ENCODE peak calls at places on chromosomes 12 and 14, in five cellular contexts. One of them, this sample, is unnamed.

GRCh38 chr12:119674560-119674959 is 6.6 kb downstream of the PRKAB1 start:
- DNase-seq in AG09309: no peak
- DNase-seq in B cell: no peak
- DNase-seq in astrocyte of the cerebellum: no peak
- DNase-seq in mesothelial cell of epicardium: no peak
- DNase-seq in this sample: no peak

GRCh38 chr14:78709795-78710569 is 539.8 kb downstream of the NRXN3 start:
- DNase-seq in AG09309: no peak
- DNase-seq in B cell: no peak
- DNase-seq in astrocyte of the cerebellum: no peak
- DNase-seq in mesothelial cell of epicardium: no peak
- DNase-seq in this sample: no peak

GRCh38 chr12:47900101-47900479 is 4.7 kb downstream of the VDR start:
- DNase-seq in AG09309: no peak
- DNase-seq in B cell: no peak
- DNase-seq in astrocyte of the cerebellum: no peak
- DNase-seq in mesothelial cell of epicardium: no peak
- DNase-seq in this sample: no peak

GRCh38 chr12:117072736-117073475 is 26.3 kb downstream of the TESC start:
- DNase-seq in AG09309: no peak
- DNase-seq in B cell: no peak
- DNase-seq in astrocyte of the cerebellum: no peak
- DNase-seq in mesothelial cell of epicardium: no peak
- DNase-seq in this sample: no peak

GRCh38 chr12:127911289-127911688 is 355.7 kb upstream of the TMEM132C start:
- DNase-seq in AG09309: no peak
- DNase-seq in B cell: no peak
- DNase-seq in astrocyte of the cerebellum: no peak
- DNase-seq in mesothelial cell of epicardium: no peak
- DNase-seq in this sample: no peak

GRCh38 chr14:102786758-102787157 is 9.5 kb downstream of the TRAF3 start:
- DNase-seq in AG09309: no peak
- DNase-seq in B cell: no peak
- DNase-seq in astrocyte of the cerebellum: no peak
- DNase-seq in mesothelial cell of epicardium: no peak
- DNase-seq in this sample: no peak

GRCh38 chr14:105888151-105888550 is 361.8 kb downstream of the TMEM121 start:
- DNase-seq in AG09309: no peak
- DNase-seq in B cell: no peak
- DNase-seq in astrocyte of the cerebellum: no peak
- DNase-seq in mesothelial cell of epicardium: no peak
- DNase-seq in this sample: no peak

GRCh38 chr12:76272292-76272691 is 75.9 kb downstream of the BBS10 start:
- DNase-seq in AG09309: no peak
- DNase-seq in B cell: no peak
- DNase-seq in astrocyte of the cerebellum: no peak
- DNase-seq in mesothelial cell of epicardium: no peak
- DNase-seq in this sample: no peak

GRCh38 chr12:89707992-89708792 is 446 bp downstream of the ATP2B1 start:
- DNase-seq in AG09309: no peak
- DNase-seq in B cell: no peak
- DNase-seq in astrocyte of the cerebellum: no peak
- DNase-seq in mesothelial cell of epicardium: peak
- DNase-seq in this sample: peak

GRCh38 chr14:104284636-104285482 is 146.5 kb downstream of the KIF26A start:
- DNase-seq in AG09309: no peak
- DNase-seq in B cell: no peak
- DNase-seq in astrocyte of the cerebellum: no peak
- DNase-seq in mesothelial cell of epicardium: no peak
- DNase-seq in this sample: no peak

GRCh38 chr12:49198431-49199155 is 9.7 kb upstream of the TUBA1A start:
- DNase-seq in AG09309: peak
- DNase-seq in B cell: no peak
- DNase-seq in astrocyte of the cerebellum: peak
- DNase-seq in mesothelial cell of epicardium: no peak
- DNase-seq in this sample: no peak

GRCh38 chr14:88470542-88471440 is 84.0 kb downstream of the PTPN21 start:
- DNase-seq in AG09309: no peak
- DNase-seq in B cell: no peak
- DNase-seq in astrocyte of the cerebellum: peak
- DNase-seq in mesothelial cell of epicardium: no peak
- DNase-seq in this sample: no peak

GRCh38 chr14:92668266-92668973 is 80.0 kb downstream of the LGMN start:
- DNase-seq in AG09309: no peak
- DNase-seq in B cell: no peak
- DNase-seq in astrocyte of the cerebellum: no peak
- DNase-seq in mesothelial cell of epicardium: no peak
- DNase-seq in this sample: no peak

GRCh38 chr12:46661161-46661845 is 164.5 kb downstream of the SLC38A4 start:
- DNase-seq in AG09309: peak
- DNase-seq in B cell: peak
- DNase-seq in astrocyte of the cerebellum: peak
- DNase-seq in mesothelial cell of epicardium: no peak
- DNase-seq in this sample: peak

GRCh38 chr12:62166525-62166924 is 93.7 kb upstream of the USP15 start:
- DNase-seq in AG09309: no peak
- DNase-seq in B cell: no peak
- DNase-seq in astrocyte of the cerebellum: no peak
- DNase-seq in mesothelial cell of epicardium: no peak
- DNase-seq in this sample: no peak

GRCh38 chr12:2537868-2538541 is 256.8 kb upstream of the FKBP4 start:
- DNase-seq in AG09309: no peak
- DNase-seq in B cell: no peak
- DNase-seq in astrocyte of the cerebellum: no peak
- DNase-seq in mesothelial cell of epicardium: no peak
- DNase-seq in this sample: no peak

GRCh38 chr14:95534299-95535225 is at the start of gene GLRX5:
- DNase-seq in AG09309: peak
- DNase-seq in B cell: peak
- DNase-seq in astrocyte of the cerebellum: peak
- DNase-seq in mesothelial cell of epicardium: peak
- DNase-seq in this sample: peak

GRCh38 chr14:20494935-20495766 is 10.2 kb upstream of the RNASE10 start:
- DNase-seq in AG09309: no peak
- DNase-seq in B cell: no peak
- DNase-seq in astrocyte of the cerebellum: no peak
- DNase-seq in mesothelial cell of epicardium: no peak
- DNase-seq in this sample: no peak

GRCh38 chr12:104714369-104714768 is 243.7 kb downstream of the SLC41A2 start:
- DNase-seq in AG09309: no peak
- DNase-seq in B cell: no peak
- DNase-seq in astrocyte of the cerebellum: no peak
- DNase-seq in mesothelial cell of epicardium: no peak
- DNase-seq in this sample: no peak

GRCh38 chr12:51219345-51219744 is 1.5 kb upstream of the POU6F1 start:
- DNase-seq in AG09309: no peak
- DNase-seq in B cell: no peak
- DNase-seq in astrocyte of the cerebellum: no peak
- DNase-seq in mesothelial cell of epicardium: no peak
- DNase-seq in this sample: no peak

GRCh38 chr12:114858388-114859146 is 174.6 kb upstream of the TBX3 start:
- DNase-seq in AG09309: no peak
- DNase-seq in B cell: no peak
- DNase-seq in astrocyte of the cerebellum: no peak
- DNase-seq in mesothelial cell of epicardium: no peak
- DNase-seq in this sample: no peak

GRCh38 chr12:92612611-92613010 is 90.2 kb upstream of the PLEKHG7 start:
- DNase-seq in AG09309: no peak
- DNase-seq in B cell: no peak
- DNase-seq in astrocyte of the cerebellum: no peak
- DNase-seq in mesothelial cell of epicardium: no peak
- DNase-seq in this sample: no peak

GRCh38 chr12:86834217-86834616 is 578.0 kb upstream of the MGAT4C start:
- DNase-seq in AG09309: no peak
- DNase-seq in B cell: no peak
- DNase-seq in astrocyte of the cerebellum: no peak
- DNase-seq in mesothelial cell of epicardium: no peak
- DNase-seq in this sample: no peak

GRCh38 chr12:6310771-6311610 is 509 bp downstream of the PLEKHG6 start:
- DNase-seq in AG09309: no peak
- DNase-seq in B cell: no peak
- DNase-seq in astrocyte of the cerebellum: no peak
- DNase-seq in mesothelial cell of epicardium: no peak
- DNase-seq in this sample: no peak

GRCh38 chr12:94707892-94708291 is 57.5 kb upstream of the TMCC3 start:
- DNase-seq in AG09309: no peak
- DNase-seq in B cell: no peak
- DNase-seq in astrocyte of the cerebellum: no peak
- DNase-seq in mesothelial cell of epicardium: peak
- DNase-seq in this sample: no peak

GRCh38 chr12:53044052-53044581 is 5.7 kb upstream of the TNS2 start:
- DNase-seq in AG09309: no peak
- DNase-seq in B cell: no peak
- DNase-seq in astrocyte of the cerebellum: no peak
- DNase-seq in mesothelial cell of epicardium: no peak
- DNase-seq in this sample: peak

GRCh38 chr14:26729851-26730250 is 132.0 kb upstream of the NOVA1 start:
- DNase-seq in AG09309: no peak
- DNase-seq in B cell: no peak
- DNase-seq in astrocyte of the cerebellum: peak
- DNase-seq in mesothelial cell of epicardium: no peak
- DNase-seq in this sample: no peak

GRCh38 chr14:60565211-60565610 is 56.3 kb downstream of the SIX6 start:
- DNase-seq in AG09309: peak
- DNase-seq in B cell: no peak
- DNase-seq in astrocyte of the cerebellum: peak
- DNase-seq in mesothelial cell of epicardium: no peak
- DNase-seq in this sample: no peak

GRCh38 chr12:27922591-27923139 is 49.9 kb downstream of the PTHLH start:
- DNase-seq in AG09309: peak
- DNase-seq in B cell: no peak
- DNase-seq in astrocyte of the cerebellum: no peak
- DNase-seq in mesothelial cell of epicardium: no peak
- DNase-seq in this sample: no peak

GRCh38 chr14:88934231-88934898 is 109.9 kb downstream of the TTC8 start:
- DNase-seq in AG09309: no peak
- DNase-seq in B cell: no peak
- DNase-seq in astrocyte of the cerebellum: peak
- DNase-seq in mesothelial cell of epicardium: no peak
- DNase-seq in this sample: no peak

GRCh38 chr12:22410497-22410896 is 76.0 kb upstream of the ST8SIA1 start:
- DNase-seq in AG09309: no peak
- DNase-seq in B cell: no peak
- DNase-seq in astrocyte of the cerebellum: no peak
- DNase-seq in mesothelial cell of epicardium: no peak
- DNase-seq in this sample: no peak

GRCh38 chr14:55125403-55125802 is 3.6 kb upstream of the LGALS3 start:
- DNase-seq in AG09309: no peak
- DNase-seq in B cell: no peak
- DNase-seq in astrocyte of the cerebellum: no peak
- DNase-seq in mesothelial cell of epicardium: no peak
- DNase-seq in this sample: no peak

GRCh38 chr14:75568791-75569190 is 9.6 kb upstream of the FLVCR2 start:
- DNase-seq in AG09309: no peak
- DNase-seq in B cell: no peak
- DNase-seq in astrocyte of the cerebellum: no peak
- DNase-seq in mesothelial cell of epicardium: no peak
- DNase-seq in this sample: no peak

DNA sequence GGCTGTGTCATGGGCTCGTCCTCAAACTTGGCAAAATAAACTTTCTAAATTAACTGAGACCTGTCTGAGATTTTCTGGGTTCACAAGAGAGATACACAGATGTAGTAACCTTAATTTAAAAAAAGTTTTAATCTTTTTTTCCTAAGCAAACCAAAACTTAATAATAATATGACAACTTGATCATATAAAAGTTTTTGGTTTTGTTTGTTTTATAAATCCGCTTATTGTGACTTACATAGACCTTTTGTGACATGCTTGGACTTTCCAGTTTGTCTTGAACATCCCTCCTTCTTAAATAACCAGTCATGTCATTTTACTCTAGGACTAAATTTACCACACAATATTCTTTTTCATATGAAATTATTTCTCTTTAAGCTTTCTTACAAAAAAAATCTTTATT is 8.5 kb downstream of the RDH12 start:
- DNase-seq in AG09309: no peak
- DNase-seq in B cell: no peak
- DNase-seq in astrocyte of the cerebellum: no peak
- DNase-seq in mesothelial cell of epicardium: no peak
- DNase-seq in this sample: no peak
- TF ChIP-seq CTCF in AG09309: no peak
- TF ChIP-seq CTCF in B cell: no peak
- TF ChIP-seq CTCF in astrocyte of the cerebellum: no peak
- TF ChIP-seq CTCF in mesothelial cell of epicardium: no peak
- TF ChIP-seq CTCF in this sample: no peak

DNA sequence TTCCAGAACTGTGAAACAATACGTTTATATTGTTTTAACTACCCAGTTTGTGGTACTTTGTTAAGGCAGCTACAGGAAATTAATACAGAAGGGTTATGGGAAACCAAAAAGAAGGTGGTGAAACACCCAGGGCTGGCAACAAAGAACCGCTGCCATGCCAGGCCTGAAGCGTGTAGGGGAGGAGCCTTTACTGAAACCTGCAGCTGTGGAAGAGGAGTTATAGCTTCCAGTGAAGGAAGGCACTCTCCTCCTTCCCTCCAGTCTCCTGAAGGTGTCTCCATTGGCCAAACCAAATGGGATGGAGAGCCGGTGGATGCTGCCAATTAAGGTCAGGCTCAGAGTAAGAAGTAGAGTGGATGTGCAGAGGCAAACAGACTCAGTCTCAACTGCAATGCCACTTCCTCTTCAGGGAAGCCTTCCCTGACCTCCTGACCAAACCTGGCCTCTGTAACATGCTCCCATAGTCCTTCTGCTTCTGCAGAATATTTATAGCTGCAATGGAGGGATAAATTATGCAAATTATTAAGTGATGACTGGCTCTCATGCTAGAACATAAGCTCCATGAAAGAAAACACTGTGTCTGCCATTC is 168.3 kb downstream of the DAD1 start:
- DNase-seq in AG09309: no peak
- DNase-seq in B cell: no peak
- DNase-seq in astrocyte of the cerebellum: no peak
- DNase-seq in mesothelial cell of epicardium: no peak
- DNase-seq in this sample: no peak
- TF ChIP-seq CTCF in AG09309: no peak
- TF ChIP-seq CTCF in B cell: no peak
- TF ChIP-seq CTCF in astrocyte of the cerebellum: no peak
- TF ChIP-seq CTCF in mesothelial cell of epicardium: no peak
- TF ChIP-seq CTCF in this sample: no peak

DNA sequence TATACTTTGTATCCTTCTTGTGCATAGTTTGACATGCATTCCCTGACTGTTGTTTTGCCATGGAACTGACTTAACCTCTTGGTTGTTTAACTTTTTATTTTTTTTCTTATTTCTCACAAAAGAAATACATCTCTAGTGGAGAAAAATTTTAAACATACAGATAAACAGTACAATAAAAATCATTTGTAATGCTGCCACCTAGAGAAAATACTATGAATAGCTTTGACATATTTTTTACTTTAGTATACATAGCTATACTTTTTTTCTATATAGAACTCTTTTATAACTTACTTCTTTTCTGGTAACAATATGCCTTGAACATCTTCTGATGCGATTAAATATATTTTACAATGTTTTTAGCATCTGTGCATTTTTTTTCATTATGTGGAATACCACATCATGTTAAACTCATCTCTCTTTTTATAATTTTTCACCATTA is 184.5 kb downstream of the AKAP6 start:
- DNase-seq in AG09309: no peak
- DNase-seq in B cell: no peak
- DNase-seq in astrocyte of the cerebellum: no peak
- DNase-seq in mesothelial cell of epicardium: no peak
- DNase-seq in this sample: no peak
- TF ChIP-seq CTCF in AG09309: peak
- TF ChIP-seq CTCF in B cell: peak
- TF ChIP-seq CTCF in astrocyte of the cerebellum: no peak
- TF ChIP-seq CTCF in mesothelial cell of epicardium: peak
- TF ChIP-seq CTCF in this sample: peak

GRCh38 chr14:64801800-64802199 is 77.9 kb downstream of the SPTB start:
- DNase-seq in AG09309: no peak
- DNase-seq in B cell: no peak
- DNase-seq in astrocyte of the cerebellum: no peak
- DNase-seq in mesothelial cell of epicardium: no peak
- DNase-seq in this sample: peak
- TF ChIP-seq CTCF in AG09309: peak
- TF ChIP-seq CTCF in B cell: no peak
- TF ChIP-seq CTCF in astrocyte of the cerebellum: peak
- TF ChIP-seq CTCF in mesothelial cell of epicardium: no peak
- TF ChIP-seq CTCF in this sample: peak